ENCODE peak calls at places on chromosomes 1 and 21, in ten cellular contexts. D, J, T, N, A, M, C, L, H and X are unnamed samples.

GRCh38 chr1:151990856-151991198 is 2.8 kb downstream of the S100A10 start:
- DNase-seq in D (no peak), J (no peak), T (peak; percentile 79), N (peak; percentile 77), A (peak; percentile 61), M (no peak), C (no peak), L (peak; percentile 92), H (no peak), X (no peak)

GRCh38 chr21:28229811-28230210 is 762.9 kb downstream of the LTN1 start:
- DNase-seq in D (no peak), J (no peak), T (peak; percentile 93), N (peak; percentile 70), A (no peak), M (no peak), C (no peak), L (peak; percentile 92), H (no peak), X (no peak)

GRCh38 chr1:175245324-175245723 is 52.7 kb upstream of the KIAA0040 start:
- DNase-seq in D (no peak), J (no peak), T (no peak), N (no peak), A (no peak), M (no peak), C (no peak), L (no peak), H (no peak), X (no peak)

GRCh38 chr1:2932671-2933350 is 88.5 kb upstream of the ACTRT2 start:
- DNase-seq in D (no peak), J (peak; percentile 20), T (no peak), N (no peak), A (no peak), M (no peak), C (peak; percentile 55), L (no peak), H (no peak), X (no peak)

GRCh38 chr1:185559684-185560310 is 174.4 kb upstream of the HMCN1 start:
- DNase-seq in D (peak; percentile 13), J (peak; percentile 51), T (peak; percentile 46), N (peak; percentile 52), A (peak; percentile 29), M (peak; percentile 18), C (no peak), L (peak; percentile 53), H (peak; percentile 69), X (peak; percentile 52)

GRCh38 chr1:78359666-78360065 is 131.1 kb upstream of the PTGFR start:
- DNase-seq in D (no peak), J (no peak), T (no peak), N (no peak), A (no peak), M (no peak), C (no peak), L (peak; percentile 53), H (no peak), X (no peak)

GRCh38 chr1:243903023-243903422 is 53.0 kb upstream of the AKT3 start:
- DNase-seq in D (no peak), J (no peak), T (no peak), N (no peak), A (no peak), M (no peak), C (no peak), L (no peak), H (no peak), X (no peak)

GRCh38 chr21:45356653-45357435 is 48.1 kb upstream of the COL18A1 start:
- DNase-seq in D (no peak), J (no peak), T (no peak), N (no peak), A (no peak), M (no peak), C (peak; percentile 43), L (no peak), H (no peak), X (peak; percentile 34)

GRCh38 chr1:54080598-54081049 is 27.2 kb downstream of the TCEANC2 start:
- DNase-seq in D (no peak), J (no peak), T (no peak), N (no peak), A (no peak), M (no peak), C (no peak), L (no peak), H (no peak), X (no peak)
- H3K27ac ChIP-seq in D (no peak overlapping the region), J (no peak overlapping the region), T (no peak overlapping the region), N (no peak overlapping the region), A (no peak overlapping the region), M (no peak overlapping the region), C (peak overlapping the region; percentile 71), L (no peak overlapping the region), H (no peak overlapping the region), X (no peak overlapping the region)

GRCh38 chr1:160194737-160195059 is 4.3 kb downstream of the CASQ1 start:
- DNase-seq in D (no peak), J (no peak), T (no peak), N (no peak), A (no peak), M (no peak), C (no peak), L (no peak), H (no peak), X (no peak)

GRCh38 chr1:160193091-160193819 is 2.9 kb downstream of the CASQ1 start:
- DNase-seq in D (peak; percentile 86), J (peak; percentile 83), T (peak; percentile 87), N (peak; percentile 79), A (peak; percentile 86), M (peak; percentile 80), C (peak; percentile 93), L (peak; percentile 96), H (peak; percentile 81), X (peak; percentile 86)

GRCh38 chr1:160196143-160196542 is 5.8 kb downstream of the CASQ1 start:
- DNase-seq in D (no peak), J (no peak), T (no peak), N (no peak), A (no peak), M (no peak), C (no peak), L (no peak), H (no peak), X (no peak)

GRCh38 chr1:160192234-160192633 is 1.9 kb downstream of the CASQ1 start:
- DNase-seq in D (no peak), J (no peak), T (no peak), N (no peak), A (no peak), M (no peak), C (no peak), L (no peak), H (no peak), X (no peak)

DNA sequence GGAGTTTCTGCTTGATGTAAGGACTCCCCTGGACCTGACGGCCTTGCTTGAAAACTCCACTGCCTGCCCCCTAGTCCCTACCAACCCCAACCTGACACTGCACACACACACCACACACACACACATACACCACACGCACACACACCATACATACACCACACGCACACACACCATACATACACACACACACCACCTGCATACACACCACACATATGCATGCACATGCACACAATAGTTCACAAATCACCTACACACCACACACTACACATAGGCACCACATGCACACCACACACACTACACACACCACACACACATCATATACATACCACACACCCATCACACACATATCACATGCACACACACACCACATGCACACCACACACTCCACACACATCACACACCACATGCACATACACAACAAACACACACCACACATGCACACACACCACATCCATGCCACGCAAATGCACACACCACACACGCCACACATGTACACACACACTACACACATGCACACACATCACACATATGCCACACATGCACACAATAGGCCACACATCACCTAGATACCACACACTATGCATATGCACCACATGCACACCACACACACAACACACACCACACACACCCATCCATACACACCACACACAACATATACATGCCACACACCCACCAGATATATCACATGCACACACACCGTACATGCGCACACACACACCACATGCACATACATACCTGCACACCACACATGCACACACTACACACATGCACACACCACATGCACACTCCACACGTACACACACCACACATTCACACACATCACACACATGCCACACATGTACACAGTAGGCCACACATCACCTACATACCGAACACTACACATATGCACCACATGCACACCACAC is 3.7 kb downstream of the CASQ1 start:
- DNase-seq in D (no peak), J (no peak), T (no peak), N (no peak), A (no peak), M (no peak), C (no peak), L (no peak), H (no peak), X (no peak)
- H3K4me3 ChIP-seq in D (peak overlapping the region; percentile 75), J (no peak overlapping the region), T (no peak overlapping the region), N (no peak overlapping the region), A (no peak overlapping the region), M (no peak overlapping the region), C (no peak overlapping the region), L (no peak overlapping the region), H (no peak overlapping the region), X (no peak overlapping the region)

GRCh38 chr21:33402011-33402979 is 918 bp upstream of the IFNGR2 start:
- DNase-seq in D (peak; percentile 73), J (peak; percentile 87), T (peak; percentile 71), N (peak; percentile 60), A (peak; percentile 61), M (peak; percentile 78), C (peak; percentile 90), L (no peak), H (peak; percentile 55), X (peak; percentile 87)

GRCh38 chr21:33403128-33403785 is at the start of gene IFNGR2:
- DNase-seq in D (peak; percentile 52), J (peak; percentile 70), T (no peak), N (no peak), A (peak; percentile 36), M (peak; percentile 88), C (peak; percentile 83), L (peak; percentile 27), H (peak; percentile 80), X (peak; percentile 84)

GRCh38 chr21:33403786-33404571 is 766 bp downstream of the IFNGR2 start:
- DNase-seq in D (peak; percentile 67), J (peak; percentile 85), T (peak; percentile 49), N (peak; percentile 58), A (peak; percentile 74), M (peak; percentile 76), C (peak; percentile 87), L (peak; percentile 41), H (peak; percentile 65), X (peak; percentile 90)

GRCh38 chr21:33399821-33400220 is 3.4 kb upstream of the IFNGR2 start:
- DNase-seq in D (no peak), J (no peak), T (no peak), N (no peak), A (no peak), M (no peak), C (no peak), L (no peak), H (no peak), X (no peak)

DNA sequence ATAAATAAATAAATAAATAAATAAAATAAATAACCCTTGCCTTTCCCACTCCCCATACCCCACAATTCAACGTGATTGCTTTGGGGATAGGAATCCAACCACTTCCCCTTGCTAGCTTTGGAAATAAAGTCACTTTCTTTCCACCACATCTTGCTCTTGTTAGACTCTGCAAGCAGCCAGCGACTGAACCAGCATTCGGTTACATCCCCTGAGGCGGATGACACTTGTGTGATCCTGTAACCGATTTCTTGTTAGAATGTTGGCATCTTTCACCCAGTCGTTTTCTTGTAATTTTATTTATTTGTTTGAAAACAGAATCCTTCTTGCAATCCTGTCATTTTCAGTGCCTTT is 1.6 kb upstream of the IFNGR2 start:
- DNase-seq in D (no peak), J (peak; percentile 50), T (no peak), N (no peak), A (no peak), M (no peak), C (no peak), L (peak; percentile 36), H (no peak), X (no peak)
- H3K4me1 ChIP-seq in D (peaks cover 11% of the 10 kb centered on the region), J (no peaks in the 10 kb centered on the region), T (peaks cover 7% of the 10 kb centered on the region), N (no peaks in the 10 kb centered on the region), A (peaks cover 14% of the 10 kb centered on the region), M (peaks cover 7% of the 10 kb centered on the region), C (peaks cover 8% of the 10 kb centered on the region), L (peaks cover 20% of the 10 kb centered on the region), H (peaks cover 35% of the 10 kb centered on the region), X (peaks cover 9% of the 10 kb centered on the region)

DNA sequence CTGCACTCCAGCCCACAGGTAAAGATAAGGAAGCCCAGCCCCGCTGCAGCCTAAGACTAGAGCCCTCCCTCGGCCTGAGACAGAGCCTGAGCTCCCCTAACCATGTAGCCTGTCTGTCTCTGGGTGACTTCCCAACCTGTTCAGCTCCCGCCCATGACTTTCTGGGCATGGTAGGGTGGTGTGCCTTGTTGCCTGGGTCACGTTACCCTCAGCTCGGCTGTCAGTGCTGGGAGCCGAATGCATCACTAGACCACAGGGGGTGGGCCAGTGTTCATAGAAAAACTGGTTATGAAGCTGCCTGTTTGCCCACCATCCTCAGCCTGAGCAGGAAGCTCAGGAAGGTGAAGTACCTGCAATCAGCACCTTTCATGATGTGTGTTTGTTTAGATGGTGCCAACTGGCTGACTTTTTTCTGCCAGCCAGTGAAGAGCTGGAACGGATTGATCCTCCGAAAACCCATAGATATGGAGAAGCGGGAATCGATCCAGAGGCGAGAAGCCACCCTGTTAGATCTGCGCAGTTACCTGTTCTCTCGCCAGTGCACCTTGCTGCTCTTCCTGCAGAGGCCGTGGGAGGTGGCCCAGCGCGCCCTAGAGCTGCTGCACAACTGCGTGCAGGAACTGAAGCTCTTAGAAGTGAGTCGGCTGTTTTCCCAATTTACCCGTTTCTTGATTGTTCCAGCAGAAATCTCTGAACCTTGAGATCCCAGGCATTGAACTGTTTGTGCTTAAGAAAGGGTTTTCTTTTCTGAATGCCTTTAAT is 43.9 kb upstream of the PWP2 start:
- DNase-seq in D (no peak), J (no peak), T (no peak), N (no peak), A (no peak), M (no peak), C (no peak), L (no peak), H (no peak), X (no peak)
- H3K27ac ChIP-seq in D (no peak overlapping the region), J (no peak overlapping the region), T (no peak overlapping the region), N (no peak overlapping the region), A (no peak overlapping the region), M (no peak overlapping the region), C (no peak overlapping the region), L (no peak overlapping the region), H (no peak overlapping the region), X (no peak overlapping the region)